ENCODE peak calls at places on chromosome X, in four cellular contexts. G is WTC11, J is K562, I is HepG2. F is an unnamed sample.

GRCh38 chrX:105463483-105463882 is 243.0 kb upstream of the TEX13A start:
- DNase-seq in G (no peak), J (no peak), I (no peak), F (no peak)

GRCh38 chrX:124347242-124347641 is 879 bp downstream of the SH2D1A start:
- DNase-seq in G (no peak), J (no peak), I (no peak), F (no peak)

GRCh38 chrX:14964500-14964899 is 91.3 kb downstream of the MOSPD2 start:
- DNase-seq in G (no peak), J (no peak), I (no peak), F (no peak)

GRCh38 chrX:117969337-117969736 is 147.3 kb downstream of the KLHL13 start:
- DNase-seq in G (no peak), J (no peak), I (no peak), F (no peak)

GRCh38 chrX:12956704-12957541 is 18.0 kb upstream of the TMSB4X start:
- DNase-seq in G (no peak), J (peak), I (no peak), F (no peak)

GRCh38 chrX:132665676-132666075 is 176.8 kb upstream of the MBNL3 start:
- DNase-seq in G (no peak), J (no peak), I (no peak), F (no peak)

GRCh38 chrX:122739770-122740169 is 444.3 kb upstream of the GRIA3 start:
- DNase-seq in G (no peak), J (no peak), I (peak), F (no peak)

GRCh38 chrX:830532-830931 is 199.9 kb downstream of the SHOX start:
- DNase-seq in G (no peak), J (no peak), I (no peak), F (no peak)

GRCh38 chrX:121356850-121357171 is 309.4 kb downstream of the GLUD2 start:
- DNase-seq in G (no peak), J (no peak), I (no peak), F (no peak)

GRCh38 chrX:96480081-96480480 is 204.6 kb upstream of the DIAPH2 start:
- DNase-seq in G (no peak), J (no peak), I (no peak), F (no peak)

GRCh38 chrX:15493118-15494082 is at the start of gene PIR:
- DNase-seq in G (peak), J (peak), I (peak), F (peak)

GRCh38 chrX:24846551-24847170 is 152.9 kb downstream of the POLA1 start:
- DNase-seq in G (no peak), J (no peak), I (no peak), F (no peak)

GRCh38 chrX:1403228-1403627 is 11.3 kb upstream of the SLC25A6 start:
- DNase-seq in G (no peak), J (no peak), I (no peak), F (no peak)

GRCh38 chrX:133290076-133290475 is 71.9 kb upstream of the TFDP3 start:
- DNase-seq in G (no peak), J (no peak), I (no peak), F (no peak)

GRCh38 chrX:68820476-68821110 is 8.2 kb upstream of the EFNB1 start:
- DNase-seq in G (no peak), J (no peak), I (no peak), F (no peak)

GRCh38 chrX:69163936-69164741 is 1.1 kb downstream of the PJA1 start:
- DNase-seq in G (peak), J (peak), I (no peak), F (peak)

GRCh38 chrX:20527041-20527440 is 260.3 kb upstream of the RPS6KA3 start:
- DNase-seq in G (no peak), J (no peak), I (peak), F (no peak)

GRCh38 chrX:48715066-48715465 is 18.5 kb downstream of the SUV39H1 start:
- DNase-seq in G (no peak), J (peak), I (no peak), F (no peak)

GRCh38 chrX:39619182-39620009 is 478.4 kb downstream of the BCOR start:
- DNase-seq in G (no peak), J (peak), I (no peak), F (no peak)

GRCh38 chrX:151753313-151754041 is 18.9 kb downstream of the CNGA2 start:
- DNase-seq in G (peak), J (peak), I (peak), F (peak)

GRCh38 chrX:57286507-57287251 is at the start of gene FAAH2:
- DNase-seq in G (peak), J (peak), I (peak), F (no peak)

GRCh38 chrX:128653524-128653923 is 601.3 kb upstream of the ACTRT1 start:
- DNase-seq in G (no peak), J (no peak), I (no peak), F (no peak)

GRCh38 chrX:14832151-14832550 is 40.7 kb downstream of the FANCB start:
- DNase-seq in G (no peak), J (no peak), I (no peak), F (no peak)

GRCh38 chrX:45401923-45402322 is 201.2 kb upstream of the DIPK2B start:
- DNase-seq in G (no peak), J (no peak), I (no peak), F (no peak)

GRCh38 chrX:17440258-17440657 is 65.3 kb downstream of the NHS start:
- DNase-seq in G (no peak), J (no peak), I (peak), F (no peak)

GRCh38 chrX:12065251-12065650 is 73.0 kb upstream of the FRMPD4 start:
- DNase-seq in G (peak), J (peak), I (no peak), F (peak)

GRCh38 chrX:41333744-41333993 is 293 bp upstream of the DDX3X start:
- DNase-seq in G (no peak), J (peak), I (peak), F (peak)

GRCh38 chrX:13050151-13050550 is 5.7 kb upstream of the FAM9C start:
- DNase-seq in G (no peak), J (no peak), I (no peak), F (no peak)

GRCh38 chrX:124665878-124666425 is 319.6 kb downstream of the SH2D1A start:
- DNase-seq in G (no peak), J (no peak), I (no peak), F (no peak)

GRCh38 chrX:2628751-2629315 is 62.3 kb upstream of the CD99 start:
- DNase-seq in G (no peak), J (peak), I (peak), F (no peak)
- TF ChIP-seq ELF4 in G (no peak), J (no peak), I (no peak), F (no peak)

DNA sequence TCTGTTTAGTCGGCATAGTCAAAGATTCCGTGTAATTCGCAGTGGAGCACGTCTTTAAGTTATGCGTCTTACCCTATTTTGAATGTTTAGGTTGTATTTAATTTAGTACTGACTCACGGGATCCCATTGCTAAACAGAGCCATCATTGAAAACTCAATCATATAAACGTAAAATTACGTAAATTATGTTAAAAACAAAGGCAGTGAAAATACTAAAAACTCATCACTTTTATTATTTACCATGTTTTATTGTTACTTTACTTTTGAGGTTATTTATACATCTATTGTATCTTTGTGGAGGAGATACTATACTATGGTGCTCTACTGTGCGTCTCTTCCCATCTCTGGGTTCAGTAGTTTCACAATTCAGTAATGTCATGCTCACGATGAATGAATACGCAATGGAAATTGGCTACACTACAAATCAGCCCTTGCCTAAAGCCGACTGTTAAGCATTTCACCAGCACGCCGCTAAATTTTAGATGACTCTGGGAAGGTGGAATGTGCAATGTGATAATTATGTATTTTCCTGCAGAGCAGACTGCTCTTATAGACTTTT is 944 bp downstream of the FUNDC2 start:
- DNase-seq in G (no peak), J (peak), I (peak), F (peak)
- TF ChIP-seq ELF4 in G (no peak), J (no peak), I (no peak), F (no peak)

GRCh38 chrX:140504371-140505324 is at the start of gene SOX3:
- DNase-seq in G (peak), J (no peak), I (no peak), F (no peak)
- TF ChIP-seq ELF4 in G (no peak), J (no peak), I (no peak), F (no peak)

DNA sequence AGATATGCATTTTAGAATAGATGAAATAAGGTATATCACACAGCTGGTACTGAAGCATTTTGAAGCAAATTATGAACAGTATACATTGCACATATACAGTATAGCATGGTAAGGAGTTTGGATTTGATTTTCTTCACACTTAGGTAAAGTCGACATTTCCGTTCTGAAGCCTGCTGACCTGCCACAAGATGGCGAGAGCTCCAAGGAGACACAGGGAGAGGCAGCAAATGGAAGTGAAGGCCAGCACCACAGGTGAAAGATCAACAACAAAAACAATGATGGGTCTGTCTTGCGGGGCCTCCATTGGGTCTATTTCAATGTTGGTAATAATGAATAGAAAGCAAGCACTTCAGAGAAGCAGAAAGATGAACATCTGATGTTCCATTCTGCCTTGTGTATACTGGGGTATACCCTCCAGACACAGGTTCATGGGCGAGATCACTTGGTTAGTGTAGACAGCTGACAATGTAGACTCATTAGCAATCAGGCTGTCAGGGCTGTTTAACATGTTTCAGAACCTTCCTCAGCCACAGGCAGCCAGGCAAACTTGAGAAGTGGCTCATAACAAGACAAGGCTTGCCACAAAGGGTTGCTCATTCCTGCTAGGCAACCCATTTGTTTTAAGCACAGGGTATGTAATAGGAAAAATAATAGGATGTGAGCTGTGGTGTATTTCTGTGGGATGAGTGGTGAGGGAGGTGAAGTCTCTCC is 21.4 kb upstream of the NOX1 start:
- DNase-seq in G (peak), J (peak), I (peak), F (peak)
- TF ChIP-seq ELF4 in G (no peak), J (no peak), I (no peak), F (no peak)

GRCh38 chrX:7068939-7069367 is 78.6 kb upstream of the STS start:
- DNase-seq in G (peak), J (no peak), I (no peak), F (no peak)
- TF ChIP-seq ELF4 in G (no peak), J (no peak), I (no peak), F (no peak)

GRCh38 chrX:138745215-138745614 is 33.7 kb upstream of the FGF13 start:
- DNase-seq in G (no peak), J (peak), I (peak), F (peak)
- TF ChIP-seq ELF4 in G (no peak), J (no peak), I (no peak), F (no peak)

F was measured in HEK293T.